ENCODE peak calls at places on chromosomes 16 and 17, in six cellular contexts. K, S, I, G, E and A are unnamed samples.

GRCh38 chr17:76132574-76133338 is 8.3 kb downstream of the FOXJ1 start:
- DNase-seq in K (no peak), S (no peak), I (peak), G (no peak), E (no peak), A (peak)

GRCh38 chr16:50881953-50882352 is 140.1 kb downstream of the CYLD start:
- DNase-seq in K (no peak), S (no peak), I (no peak), G (no peak), E (no peak), A (no peak)

GRCh38 chr17:78535285-78536197 is 41.7 kb downstream of the DNAH17 start:
- DNase-seq in K (peak), S (no peak), I (no peak), G (no peak), E (no peak), A (no peak)

GRCh38 chr17:68540981-68541380 is 28.8 kb downstream of the PRKAR1A start:
- DNase-seq in K (no peak), S (no peak), I (no peak), G (no peak), E (no peak), A (no peak)

GRCh38 chr17:14091367-14091766 is 22.1 kb downstream of the COX10 start:
- DNase-seq in K (no peak), S (no peak), I (no peak), G (no peak), E (no peak), A (no peak)

GRCh38 chr17:14303343-14304221 is 2.7 kb downstream of the HS3ST3B1 start:
- DNase-seq in K (no peak), S (no peak), I (no peak), G (no peak), E (peak), A (no peak)

GRCh38 chr16:30018731-30019158 is 4.3 kb upstream of the C16orf92 start:
- DNase-seq in K (no peak), S (no peak), I (no peak), G (no peak), E (no peak), A (no peak)

GRCh38 chr17:30552994-30553565 is 75.9 kb downstream of the GOSR1 start:
- DNase-seq in K (no peak), S (no peak), I (no peak), G (no peak), E (no peak), A (no peak)

GRCh38 chr16:81493755-81494433 is 49.3 kb downstream of the CMIP start:
- DNase-seq in K (peak), S (no peak), I (peak), G (no peak), E (peak), A (peak)

GRCh38 chr16:2946649-2947048 is 17.4 kb upstream of the KREMEN2 start:
- DNase-seq in K (no peak), S (no peak), I (no peak), G (no peak), E (no peak), A (no peak)

GRCh38 chr17:2962729-2963128 is 100.7 kb downstream of the OR1D5 start:
- DNase-seq in K (no peak), S (no peak), I (no peak), G (no peak), E (no peak), A (no peak)

GRCh38 chr16:89292443-89293078 is 75.1 kb downstream of the ZNF778 start:
- DNase-seq in K (no peak), S (no peak), I (no peak), G (no peak), E (no peak), A (peak)

GRCh38 chr17:57697891-57698708 is 47.0 kb downstream of the CCDC182 start:
- DNase-seq in K (no peak), S (no peak), I (no peak), G (no peak), E (no peak), A (peak)

GRCh38 chr16:12837756-12838155 is 34.1 kb upstream of the CPPED1 start:
- DNase-seq in K (no peak), S (no peak), I (no peak), G (no peak), E (no peak), A (no peak)

GRCh38 chr17:38873646-38874380 is 4.0 kb downstream of the LASP1 start:
- DNase-seq in K (peak), S (no peak), I (no peak), G (no peak), E (no peak), A (no peak)

DNA sequence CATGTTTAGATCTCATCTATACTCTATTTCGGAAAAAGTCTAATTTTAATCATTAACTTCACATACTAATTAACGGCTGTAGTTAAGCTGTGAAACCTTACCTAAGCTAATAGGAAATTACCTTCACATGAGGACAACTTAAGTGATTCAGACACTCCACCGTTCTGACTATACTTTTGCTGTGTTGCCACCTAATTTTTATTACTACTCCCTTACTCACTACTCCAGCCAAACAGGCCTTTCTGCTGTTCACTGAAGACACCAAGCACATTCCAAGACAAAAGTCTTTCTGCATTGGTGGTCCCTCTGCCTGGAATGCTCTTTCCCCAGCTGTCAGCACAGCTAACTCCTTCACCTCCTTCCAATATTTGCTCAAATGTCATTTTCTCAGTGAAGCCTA is 1.3 kb downstream of the CMTR2 start:
- DNase-seq in K (no peak), S (no peak), I (no peak), G (no peak), E (no peak), A (no peak)
- TF ChIP-seq CHD2 in K (no peak), S (no peak), I (no peak), G (no peak), E (no peak), A (no peak)

DNA sequence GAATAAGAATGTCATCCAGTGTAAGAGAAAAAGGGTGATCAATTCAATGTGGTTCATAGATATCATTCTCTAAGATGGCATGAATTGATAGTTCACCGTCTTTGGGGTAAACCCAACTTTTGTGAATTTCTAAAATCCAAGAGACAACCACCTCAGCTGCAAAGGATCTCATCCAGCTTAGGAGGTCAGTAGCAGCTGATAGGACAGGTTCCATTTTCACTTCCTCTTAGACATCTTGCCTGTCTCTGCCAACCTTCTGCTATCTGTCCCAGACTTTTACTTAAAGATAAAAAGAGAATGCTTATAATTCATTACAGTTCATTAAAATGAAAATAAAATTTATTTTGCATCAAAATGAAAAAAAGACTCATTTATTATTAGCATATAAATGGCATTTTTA is 468.2 kb downstream of the XYLT1 start:
- DNase-seq in K (no peak), S (no peak), I (no peak), G (no peak), E (no peak), A (no peak)
- TF ChIP-seq CHD2 in K (no peak), S (no peak), I (no peak), G (no peak), E (no peak), A (no peak)

GRCh38 chr16:56812884-56813283 is 52.1 kb upstream of the SLC12A3 start:
- DNase-seq in K (peak), S (no peak), I (no peak), G (no peak), E (no peak), A (peak)
- TF ChIP-seq CHD2 in K (no peak), S (no peak), I (no peak), G (no peak), E (no peak), A (no peak)

DNA sequence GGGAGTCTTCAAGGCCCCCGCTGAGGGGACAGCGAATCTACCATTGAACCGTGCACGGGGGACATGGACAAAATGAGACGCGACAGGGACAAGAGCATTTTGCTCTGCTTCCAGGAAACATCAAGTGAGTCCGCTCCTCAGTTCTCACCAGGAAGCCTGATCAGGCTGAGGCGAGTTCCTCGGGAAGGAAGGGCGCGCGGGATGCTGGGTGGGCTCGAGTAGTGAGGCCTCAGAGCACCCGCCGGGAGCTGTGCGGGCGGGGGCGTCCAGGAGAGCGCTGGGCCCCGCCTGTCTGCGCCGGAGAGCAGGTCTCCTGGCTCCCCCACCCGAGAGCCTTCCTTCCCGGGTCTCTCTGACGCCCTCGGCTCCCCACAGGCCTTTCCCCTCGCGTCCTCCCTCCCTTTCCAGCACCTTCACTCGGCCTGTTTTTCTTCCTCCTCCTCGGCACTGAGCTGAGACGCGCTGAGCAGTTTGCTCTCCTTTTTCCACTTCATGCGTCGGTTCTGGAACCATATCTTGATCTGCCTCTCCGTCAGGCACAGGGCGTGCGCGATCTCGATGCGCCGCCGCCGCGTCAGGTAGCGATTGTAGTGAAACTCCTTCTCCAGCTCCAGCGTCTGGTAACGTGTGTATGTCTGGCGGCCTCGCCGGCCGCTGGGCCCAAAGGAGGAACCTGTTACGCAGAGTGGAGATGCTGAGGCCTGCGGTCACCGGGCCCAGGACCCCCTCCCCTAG is 2.6 kb upstream of the HOXB5 start:
- DNase-seq in K (no peak), S (no peak), I (no peak), G (no peak), E (no peak), A (no peak)
- TF ChIP-seq CHD2 in K (no peak), S (no peak), I (no peak), G (no peak), E (no peak), A (no peak)

GRCh38 chr17:72467841-72468653 is 347.2 kb downstream of the SOX9 start:
- DNase-seq in K (no peak), S (no peak), I (no peak), G (no peak), E (no peak), A (no peak)

GRCh38 chr17:72472116-72472515 is 351.3 kb downstream of the SOX9 start:
- DNase-seq in K (no peak), S (no peak), I (no peak), G (no peak), E (no peak), A (no peak)

GRCh38 chr17:72474243-72474642 is 353.4 kb downstream of the SOX9 start:
- DNase-seq in K (no peak), S (no peak), I (no peak), G (no peak), E (no peak), A (no peak)

GRCh38 chr17:72471296-72471695 is 350.5 kb downstream of the SOX9 start:
- DNase-seq in K (no peak), S (no peak), I (no peak), G (no peak), E (no peak), A (no peak)

GRCh38 chr17:72470338-72471133 is 349.7 kb downstream of the SOX9 start:
- DNase-seq in K (no peak), S (no peak), I (no peak), G (no peak), E (no peak), A (no peak)
- TF ChIP-seq CHD2 in K (no peak), S (no peak), I (no peak), G (no peak), E (no peak), A (no peak)

GRCh38 chr16:17358350-17358749 is 112.4 kb downstream of the XYLT1 start:
- DNase-seq in K (no peak), S (no peak), I (no peak), G (no peak), E (no peak), A (no peak)

GRCh38 chr16:17358846-17359245 is 111.9 kb downstream of the XYLT1 start:
- DNase-seq in K (no peak), S (no peak), I (no peak), G (no peak), E (no peak), A (no peak)

GRCh38 chr16:17360810-17361209 is 110.0 kb downstream of the XYLT1 start:
- DNase-seq in K (no peak), S (no peak), I (no peak), G (no peak), E (no peak), A (no peak)

GRCh38 chr16:17357302-17358062 is 113.3 kb downstream of the XYLT1 start:
- DNase-seq in K (no peak), S (no peak), I (no peak), G (no peak), E (no peak), A (no peak)

DNA sequence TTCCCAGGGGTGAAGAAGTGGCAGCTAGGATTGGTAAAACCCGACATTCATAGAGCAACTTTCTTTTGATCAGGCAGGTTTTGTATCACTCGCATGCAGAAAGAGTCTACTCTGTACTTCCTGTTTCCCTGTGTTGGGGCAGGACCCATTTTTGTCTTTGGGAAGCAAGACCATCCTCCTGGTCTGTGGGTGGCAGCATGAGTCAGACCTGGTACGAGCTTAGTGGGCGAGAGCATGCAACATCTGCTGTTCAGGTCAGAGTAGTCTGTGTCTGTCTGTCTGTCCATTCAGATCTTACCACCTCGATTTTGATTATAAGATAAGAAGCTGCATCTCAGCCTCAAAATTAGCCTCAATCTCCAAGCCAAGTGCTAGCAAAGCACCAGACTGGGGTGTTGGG is 111.0 kb downstream of the XYLT1 start:
- DNase-seq in K (no peak), S (peak), I (no peak), G (no peak), E (no peak), A (no peak)
- TF ChIP-seq CHD2 in K (no peak), S (no peak), I (no peak), G (no peak), E (no peak), A (no peak)

GRCh38 chr17:52710363-52710901 is 551.9 kb upstream of the CA10 start:
- DNase-seq in K (no peak), S (no peak), I (no peak), G (no peak), E (no peak), A (no peak)
- TF ChIP-seq CHD2 in K (no peak), S (no peak), I (no peak), G (no peak), E (no peak), A (no peak)